ENCODE peak calls at places on chromosomes 7 and 10, in six cellular contexts. K, O, R, U, Y and M are unnamed samples.

GRCh38 chr10:80498833-80499671 is 38.6 kb upstream of the SH2D4B start:
- DNase-seq in K (peak), O (peak), R (peak), U (peak), Y (peak), M (peak)

GRCh38 chr10:33163941-33164824 is 170.3 kb downstream of the NRP1 start:
- DNase-seq in K (no peak), O (no peak), R (no peak), U (no peak), Y (no peak), M (no peak)

GRCh38 chr10:8790390-8790789 is 735.9 kb downstream of the GATA3 start:
- DNase-seq in K (no peak), O (no peak), R (no peak), U (no peak), Y (no peak), M (no peak)

GRCh38 chr7:155858521-155859061 is 46.3 kb upstream of the SHH start:
- DNase-seq in K (no peak), O (no peak), R (peak), U (no peak), Y (peak), M (no peak)

GRCh38 chr7:2698581-2699288 is 10.7 kb downstream of the AMZ1 start:
- DNase-seq in K (no peak), O (no peak), R (no peak), U (no peak), Y (no peak), M (no peak)

GRCh38 chr7:29485376-29486190 is 78.1 kb upstream of the PRR15 start:
- DNase-seq in K (no peak), O (no peak), R (no peak), U (no peak), Y (no peak), M (no peak)

GRCh38 chr7:26388256-26388655 is 96.6 kb downstream of the SNX10 start:
- DNase-seq in K (no peak), O (no peak), R (no peak), U (no peak), Y (no peak), M (no peak)

GRCh38 chr7:91953618-91954017 is 13.0 kb downstream of the AKAP9 start:
- DNase-seq in K (no peak), O (no peak), R (no peak), U (no peak), Y (peak), M (no peak)

GRCh38 chr10:115422624-115423023 is 329.5 kb downstream of the ATRNL1 start:
- DNase-seq in K (no peak), O (no peak), R (no peak), U (no peak), Y (no peak), M (no peak)

GRCh38 chr10:112435013-112435619 is 11.6 kb downstream of the ZDHHC6 start:
- DNase-seq in K (no peak), O (no peak), R (no peak), U (no peak), Y (peak), M (no peak)

GRCh38 chr7:111168182-111168581 is 77.3 kb downstream of the LRRN3 start:
- DNase-seq in K (no peak), O (no peak), R (no peak), U (no peak), Y (no peak), M (peak)

GRCh38 chr10:131090761-131091661 is 220.5 kb downstream of the TCERG1L start:
- DNase-seq in K (no peak), O (no peak), R (no peak), U (no peak), Y (no peak), M (no peak)

DNA sequence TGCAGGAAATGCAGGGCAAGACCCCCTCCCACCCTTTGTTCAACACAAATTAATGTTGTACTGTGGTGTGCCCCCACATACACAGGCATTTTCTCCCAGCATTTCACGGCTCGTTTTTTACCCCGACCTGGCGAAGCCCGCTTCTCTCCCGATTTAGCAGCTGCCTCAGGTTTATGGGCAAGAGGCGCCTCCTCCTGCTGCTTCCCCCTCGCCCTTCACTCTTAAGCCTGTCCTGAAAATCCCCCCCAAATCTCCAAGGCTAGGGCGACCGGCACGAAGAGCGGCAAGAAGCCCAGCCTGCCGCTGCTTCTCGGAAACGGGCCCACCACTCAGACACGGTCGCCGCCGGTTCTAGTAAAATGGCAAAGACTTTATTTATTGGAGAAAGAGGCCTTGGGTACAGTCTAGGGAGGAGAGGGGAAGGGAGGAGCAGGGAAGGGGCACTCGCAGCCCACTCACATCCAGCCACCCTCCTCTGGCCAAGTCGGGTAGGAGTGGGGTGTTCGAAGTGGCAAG is 3.4 kb downstream of the LBX1 start:
- DNase-seq in K (no peak), O (no peak), R (no peak), U (no peak), Y (no peak), M (no peak)
- H3K4me3 ChIP-seq in K (no peak), O (peak), R (peak), U (no peak), Y (no peak), M (no peak)

GRCh38 chr7:128867241-128867640 is 4.6 kb downstream of the ATP6V1F start:
- DNase-seq in K (no peak), O (no peak), R (no peak), U (no peak), Y (no peak), M (no peak)

GRCh38 chr7:128867842-128868623 is 5.4 kb downstream of the ATP6V1F start:
- DNase-seq in K (no peak), O (no peak), R (peak), U (no peak), Y (no peak), M (no peak)

GRCh38 chr7:128869944-128870285 is 7.3 kb downstream of the ATP6V1F start:
- DNase-seq in K (no peak), O (no peak), R (no peak), U (no peak), Y (no peak), M (no peak)

GRCh38 chr7:128869138-128869943 is 6.7 kb downstream of the ATP6V1F start:
- DNase-seq in K (no peak), O (no peak), R (peak), U (no peak), Y (no peak), M (no peak)

GRCh38 chr7:128868624-128869137 is 6.0 kb downstream of the ATP6V1F start:
- DNase-seq in K (no peak), O (no peak), R (no peak), U (no peak), Y (no peak), M (no peak)
- H3K4me3 ChIP-seq in K (no peak), O (peak), R (peak), U (peak), Y (peak), M (peak)

GRCh38 chr7:47492720-47493119 is 89.2 kb downstream of the TNS3 start:
- DNase-seq in K (no peak), O (no peak), R (no peak), U (no peak), Y (no peak), M (no peak)

GRCh38 chr7:47495269-47495875 is 86.5 kb downstream of the TNS3 start:
- DNase-seq in K (no peak), O (no peak), R (no peak), U (no peak), Y (no peak), M (no peak)

GRCh38 chr7:47491637-47492036 is 90.3 kb downstream of the TNS3 start:
- DNase-seq in K (no peak), O (no peak), R (no peak), U (no peak), Y (no peak), M (no peak)

GRCh38 chr7:47496064-47496665 is 85.7 kb downstream of the TNS3 start:
- DNase-seq in K (no peak), O (no peak), R (no peak), U (no peak), Y (no peak), M (no peak)

DNA sequence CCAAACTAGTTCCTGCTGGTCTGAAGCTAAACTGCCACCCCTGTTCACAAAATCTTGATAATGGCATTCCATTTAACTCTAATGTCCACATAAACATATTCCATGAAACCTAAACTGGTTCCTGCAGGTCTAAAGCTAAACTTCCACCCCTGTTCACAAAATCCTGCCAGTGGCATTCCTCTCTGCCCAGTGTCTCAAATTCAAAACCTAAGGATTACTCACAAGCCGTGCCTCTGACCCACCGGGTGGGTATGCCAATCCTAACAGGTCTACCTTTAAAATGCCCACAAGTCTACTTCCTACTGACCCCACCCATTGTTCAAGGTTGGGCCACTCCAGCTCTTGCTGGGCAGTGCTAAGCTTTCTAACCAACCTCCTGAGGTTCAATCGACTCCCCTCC is 87.9 kb downstream of the TNS3 start:
- DNase-seq in K (no peak), O (no peak), R (no peak), U (no peak), Y (no peak), M (no peak)
- H3K4me3 ChIP-seq in K (no peak), O (no peak), R (no peak), U (no peak), Y (no peak), M (no peak)

DNA sequence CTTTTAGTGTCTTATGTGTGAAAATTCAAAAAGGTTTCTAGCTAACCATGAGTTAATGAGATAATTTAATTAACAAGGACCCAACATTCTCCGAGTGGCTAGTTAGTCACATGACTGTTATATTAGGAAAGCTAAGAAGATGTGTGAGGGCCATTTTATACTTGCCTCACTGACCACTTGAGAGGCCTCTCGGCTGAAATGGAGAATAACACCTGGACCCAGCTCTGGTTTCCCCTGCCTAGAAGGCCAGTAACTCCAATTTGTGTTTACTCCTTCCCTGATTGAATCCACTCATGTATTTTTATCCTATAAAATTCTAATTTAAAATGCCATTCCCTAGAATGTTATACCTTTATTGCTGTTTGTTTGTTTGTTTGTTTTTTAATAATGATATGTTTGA is 1091.2 kb downstream of the KCNMA1 start:
- DNase-seq in K (no peak), O (no peak), R (no peak), U (no peak), Y (no peak), M (no peak)
- H3K4me3 ChIP-seq in K (no peak), O (no peak), R (no peak), U (no peak), Y (no peak), M (no peak)